ENCODE peak calls at places on chromosomes 4 and X, in five cellular contexts. N is K562, S is PC-3, B is colonic mucosa, C is astrocyte. X is an unnamed sample.

GRCh38 chr4:10741221-10741620 is 56.7 kb upstream of the CLNK start:
- DNase-seq in C (no peak), B (no peak), S (peak; percentile 3), N (no peak), X (no peak)

GRCh38 chr4:102253860-102254259 is 91.4 kb downstream of the SLC39A8 start:
- DNase-seq in S (no peak), N (no peak), B (no peak), C (no peak), X (no peak)

GRCh38 chr4:171308661-171309060 is 504.5 kb upstream of the GALNTL6 start:
- DNase-seq in N (no peak), B (no peak), C (no peak), S (no peak), X (no peak)

GRCh38 chr4:2040391-2041233 is 18.5 kb upstream of the NAT8L start:
- DNase-seq in N (no peak), C (no peak), B (no peak), S (no peak), X (peak; percentile 73)

GRCh38 chr4:26145212-26145611 is 175.6 kb upstream of the RBPJ start:
- DNase-seq in S (peak; percentile 43), B (peak; percentile 38), C (no peak), N (no peak), X (no peak)

GRCh38 chr4:41384992-41385391 is 128.3 kb downstream of the UCHL1 start:
- DNase-seq in S (no peak), B (peak; percentile 56), C (no peak), N (peak; percentile 40), X (no peak)

GRCh38 chr4:153497988-153498967 is 32.1 kb downstream of the TMEM131L start:
- DNase-seq in N (no peak), S (no peak), C (peak; percentile 85), B (no peak), X (no peak)

GRCh38 chr4:159227984-159228383 is 125.1 kb downstream of the RAPGEF2 start:
- DNase-seq in N (no peak), B (peak; percentile 59), C (peak; percentile 94), S (no peak), X (peak; percentile 70)

GRCh38 chr4:147760695-147761094 is 28.8 kb downstream of the ARHGAP10 start:
- DNase-seq in B (no peak), S (no peak), C (no peak), N (no peak), X (no peak)

GRCh38 chr4:82429728-82430192 is 502 bp downstream of the HNRNPDL start:
- DNase-seq in B (peak; percentile 68), C (peak; percentile 32), N (no peak), S (no peak), X (no peak)

GRCh38 chr4:95087657-95088455 is 330.1 kb downstream of the BMPR1B start:
- DNase-seq in B (no peak), S (no peak), N (peak; percentile 9), C (peak; percentile 47), X (no peak)

GRCh38 chr4:132982151-132982550 is 166.9 kb upstream of the PCDH10 start:
- DNase-seq in N (no peak), C (peak; percentile 57), S (no peak), B (no peak), X (no peak)

GRCh38 chrX:7133036-7133412 is 14.5 kb upstream of the STS start:
- DNase-seq in B (no peak), N (peak; percentile 82), C (peak; percentile 51), S (no peak), X (peak; percentile 48)

GRCh38 chr4:42965326-42965725 is 72.8 kb downstream of the GRXCR1 start:
- DNase-seq in C (no peak), N (no peak), B (no peak), S (peak; percentile 48), X (no peak)

GRCh38 chr4:173519130-173520101 is 10.6 kb downstream of the HAND2 start:
- DNase-seq in N (no peak), S (no peak), C (no peak), B (no peak), X (no peak)

GRCh38 chr4:88705805-88706518 is 8.3 kb upstream of the NAP1L5 start:
- DNase-seq in B (no peak), S (peak; percentile 36), N (no peak), C (peak; percentile 59), X (no peak)

GRCh38 chrX:64885850-64886249 is 90.4 kb downstream of the ZC4H2 start:
- DNase-seq in B (peak; percentile 30), S (peak; percentile 14), N (peak; percentile 14), C (no peak), X (peak; percentile 73)

GRCh38 chrX:107628662-107629532 is 587 bp downstream of the PRPS1 start:
- DNase-seq in B (peak; percentile 31), S (peak; percentile 60), C (peak; percentile 12), N (peak; percentile 59), X (peak; percentile 80)

GRCh38 chr4:1072830-1073446 is 40.4 kb downstream of the RNF212 start:
- DNase-seq in C (peak; percentile 28), S (peak; percentile 60), N (peak; percentile 77), B (peak; percentile 79), X (peak; percentile 84)

GRCh38 chrX:109936114-109936513 is 66.8 kb upstream of the TMEM164 start:
- DNase-seq in B (no peak), S (no peak), C (no peak), N (no peak), X (no peak)

GRCh38 chr4:123443401-123444297 is 47.1 kb downstream of the SPRY1 start:
- DNase-seq in N (no peak), S (no peak), B (peak; percentile 24), C (no peak), X (no peak)

GRCh38 chr4:94974773-94975172 is 217.0 kb downstream of the BMPR1B start:
- DNase-seq in B (no peak), S (peak; percentile 83), N (no peak), C (peak; percentile 67), X (no peak)

GRCh38 chrX:55908685-55909212 is 191.2 kb downstream of the RRAGB start:
- DNase-seq in C (no peak), N (no peak), S (peak; percentile 52), B (peak; percentile 63), X (peak; percentile 69)

GRCh38 chr4:122104184-122104583 is 47.9 kb upstream of the BLTP1 start:
- DNase-seq in N (no peak), C (peak; percentile 3), S (no peak), B (no peak), X (no peak)

GRCh38 chrX:86829786-86830185 is 681.5 kb downstream of the DACH2 start:
- DNase-seq in N (no peak), C (no peak), S (no peak), B (no peak), X (no peak)

GRCh38 chr4:79227896-79228295 is 98.0 kb downstream of the NAA11 start:
- DNase-seq in C (no peak), S (no peak), B (no peak), N (no peak), X (no peak)

GRCh38 chr4:155745984-155746383 is 12.8 kb upstream of the GUCY1B1 start:
- DNase-seq in B (no peak), C (peak; percentile 64), S (peak; percentile 52), N (no peak), X (no peak)

GRCh38 chr4:184030764-184031163 is 125.7 kb downstream of the STOX2 start:
- DNase-seq in B (no peak), N (no peak), C (no peak), S (no peak), X (no peak)

DNA sequence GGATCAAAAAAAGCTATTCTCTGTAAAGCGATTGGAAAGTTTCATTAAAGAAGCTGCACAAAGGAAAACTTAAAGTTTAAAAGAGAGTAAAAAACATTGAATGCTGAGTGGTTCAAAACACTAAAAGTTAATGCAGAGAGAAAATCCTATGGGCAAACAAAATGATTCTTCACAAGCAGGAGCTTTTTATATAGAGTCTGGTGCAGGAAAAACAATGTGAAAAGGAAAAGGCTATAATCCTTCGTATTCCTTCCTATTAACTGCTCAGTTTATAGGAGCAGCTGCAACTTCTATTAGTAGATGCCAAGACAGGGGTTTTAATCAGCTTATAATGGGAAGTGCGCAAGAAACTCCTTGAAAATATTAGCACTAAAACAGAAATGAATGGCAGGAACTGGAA is 100.7 kb downstream of the PDGFC start:
- DNase-seq in C (no peak), N (no peak), S (no peak), B (no peak), X (no peak)
- TF ChIP-seq CTCF in C (no peak), N (no peak), S (no peak), B (no peak), X (no peak)

GRCh38 chrX:10579018-10579752 is 41.2 kb downstream of the MID1 start:
- DNase-seq in B (no peak), C (peak; percentile 80), S (peak; percentile 78), N (no peak), X (no peak)
- H3K9ac ChIP-seq in B (no peak overlapping the region), C (peak overlapping the region; percentile 90), S (peak overlapping the region; percentile 82), N (no peak overlapping the region), X (no peak overlapping the region)

GRCh38 chr4:156956947-156957346 is 14.7 kb downstream of the PDGFC start:
- DNase-seq in B (no peak), N (no peak), C (no peak), S (no peak), X (no peak)

GRCh38 chr4:156961241-156962068 is 10.1 kb downstream of the PDGFC start:
- DNase-seq in C (peak; percentile 72), B (no peak), S (no peak), N (no peak), X (no peak)

GRCh38 chr4:156958276-156959074 is 13.1 kb downstream of the PDGFC start:
- DNase-seq in B (no peak), C (no peak), N (no peak), S (peak; percentile 21), X (no peak)

GRCh38 chr4:156957558-156957957 is 14.0 kb downstream of the PDGFC start:
- DNase-seq in S (peak; percentile 72), B (no peak), C (no peak), N (no peak), X (no peak)

GRCh38 chr4:156959298-156959702 is 12.3 kb downstream of the PDGFC start:
- DNase-seq in C (peak; percentile 76), B (no peak), S (peak; percentile 80), N (no peak), X (no peak)
- H3K4me1 ChIP-seq in C (peaks cover 39% of the 10 kb centered on the region), B (peaks cover 5% of the 10 kb centered on the region), S (peaks cover 80% of the 10 kb centered on the region), N (no peaks in the 10 kb centered on the region), X (no peaks in the 10 kb centered on the region)

GRCh38 chr4:39410415-39410814 is 3.7 kb downstream of the KLB start:
- DNase-seq in S (peak; percentile 5), N (no peak), B (no peak), C (no peak), X (no peak)
- TF ChIP-seq CTCF in S (peak; percentile 31), N (no peak), B (no peak), C (peak; percentile 7), X (peak; percentile 40)

DNA sequence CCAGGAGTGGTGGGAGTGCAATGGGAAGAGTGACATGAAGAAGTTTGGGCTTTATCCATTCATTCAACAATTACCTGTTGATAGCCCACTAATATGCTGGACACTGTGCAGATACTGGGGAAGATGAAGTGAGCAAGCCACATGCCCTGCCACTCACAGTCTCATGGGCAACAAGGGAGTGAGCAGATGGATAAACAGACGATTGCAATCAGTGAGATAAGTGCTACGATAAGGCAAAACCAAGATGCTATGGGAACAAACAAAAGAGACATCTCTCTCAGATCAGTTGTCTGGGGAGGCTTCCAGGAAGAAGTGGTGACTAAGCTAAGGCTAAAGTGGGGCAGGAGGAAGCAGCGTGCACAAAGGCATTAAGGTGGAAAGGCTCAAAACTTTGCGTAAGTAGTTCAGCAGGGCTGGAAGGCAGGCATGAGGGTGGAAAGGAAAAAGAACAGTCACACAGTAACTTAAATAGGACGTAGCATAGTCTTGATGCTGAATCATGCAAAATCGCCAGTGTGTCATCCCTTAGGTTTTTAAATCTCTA is 31.7 kb downstream of the GAB3 start:
- DNase-seq in S (peak; percentile 81), N (peak; percentile 69), C (peak; percentile 81), B (no peak), X (no peak)
- H3K9ac ChIP-seq in S (peak overlapping the region; percentile 71), N (peak overlapping the region; percentile 12), C (no peak overlapping the region), B (no peak overlapping the region), X (no peak overlapping the region)

X was measured in endodermal cell.